ENCODE peak calls at places on chromosomes 3 and 15, in four cellular contexts. V, Y, T and Z are unnamed samples.

GRCh38 chr3:42079701-42080323 is 11.3 kb upstream of the TRAK1 start:
- DNase-seq in Y (no peak), T (peak; percentile 19), V (no peak), Z (no peak)

GRCh38 chr3:123096701-123097100 is 29.9 kb downstream of the PDIA5 start:
- DNase-seq in T (peak; percentile 69), Y (peak; percentile 75), V (peak; percentile 80), Z (no peak)

GRCh38 chr3:160987982-160988964 is 116.9 kb downstream of the B3GALNT1 start:
- DNase-seq in V (no peak), T (no peak), Y (no peak), Z (no peak)

GRCh38 chr3:122000936-122001605 is 21.0 kb downstream of the ILDR1 start:
- DNase-seq in Y (no peak), V (no peak), T (no peak), Z (peak; percentile 37)

GRCh38 chr15:88788036-88788435 is 15.2 kb upstream of the ACAN start:
- DNase-seq in V (no peak), T (no peak), Y (no peak), Z (no peak)

GRCh38 chr3:59512066-59512465 is 462.2 kb upstream of the CFAP20DC start:
- DNase-seq in T (no peak), V (no peak), Y (no peak), Z (no peak)

GRCh38 chr3:66603161-66603611 is 102.4 kb upstream of the LRIG1 start:
- DNase-seq in T (no peak), Y (no peak), V (no peak), Z (no peak)

GRCh38 chr3:104273046-104273649 is 1093.6 kb upstream of the ALCAM start:
- DNase-seq in Y (peak; percentile 53), T (no peak), V (no peak), Z (no peak)

GRCh38 chr3:14691239-14691638 is 16.3 kb downstream of the C3orf20 start:
- DNase-seq in T (no peak), Y (no peak), V (no peak), Z (no peak)

GRCh38 chr3:44966795-44967278 is 9.1 kb downstream of the ZDHHC3 start:
- DNase-seq in Y (no peak), V (no peak), T (no peak), Z (no peak)

GRCh38 chr3:111735271-111735758 is 123.8 kb upstream of the PHLDB2 start:
- DNase-seq in Y (peak; percentile 94), T (no peak), V (no peak), Z (peak; percentile 23)

GRCh38 chr15:26260517-26261133 is 397.5 kb upstream of the ATP10A start:
- DNase-seq in T (no peak), Y (peak; percentile 22), V (no peak), Z (no peak)

GRCh38 chr15:74657846-74658245 is 38.0 kb downstream of the EDC3 start:
- DNase-seq in Y (peak; percentile 52), T (no peak), V (no peak), Z (no peak)

GRCh38 chr3:137970914-137971831 is 38.8 kb upstream of the CLDN18 start:
- DNase-seq in T (peak; percentile 82), V (peak; percentile 66), Y (peak; percentile 50), Z (peak; percentile 45)

GRCh38 chr3:36597422-36597821 is 166.9 kb downstream of the DCLK3 start:
- DNase-seq in V (no peak), Y (peak; percentile 17), T (no peak), Z (peak; percentile 24)

GRCh38 chr15:40343512-40343911 is 2.8 kb upstream of the CCDC9B start:
- DNase-seq in Y (peak; percentile 98), T (no peak), V (peak; percentile 69), Z (peak; percentile 83)

GRCh38 chr15:36361351-36361870 is 218.0 kb upstream of the CDIN1 start:
- DNase-seq in V (no peak), Y (peak; percentile 77), T (no peak), Z (no peak)

GRCh38 chr3:151372063-151372820 is 12.3 kb downstream of the P2RY12 start:
- DNase-seq in V (no peak), T (no peak), Y (peak; percentile 59), Z (no peak)

GRCh38 chr3:45938858-45939257 is 4.4 kb upstream of the CXCR6 start:
- DNase-seq in T (peak; percentile 90), V (peak; percentile 78), Y (peak; percentile 91), Z (peak; percentile 57)

GRCh38 chr15:76335851-76336253 is 721 bp upstream of the ISL2 start:
- DNase-seq in Y (no peak), T (no peak), V (no peak), Z (peak; percentile 23)

GRCh38 chr3:64685800-64686445 is 1.9 kb downstream of the ADAMTS9 start:
- DNase-seq in T (peak; percentile 86), V (peak; percentile 96), Y (peak; percentile 88), Z (no peak)
- TF ChIP-seq POLR2A in T (peak; percentile 51), V (peak; percentile 14), Y (peak; percentile 29), Z (no peak)

GRCh38 chr3:179147571-179148445 is at the start of gene PIK3CA:
- DNase-seq in Y (peak; percentile 99), T (peak; percentile 97), V (peak; percentile 97), Z (peak; percentile 89)
- TF ChIP-seq POLR2A in Y (peak; percentile 73), T (peak; percentile 43), V (no peak), Z (peak; percentile 43)

GRCh38 chr3:174756200-174756829 is 102.8 kb upstream of the NAALADL2 start:
- DNase-seq in V (no peak), Y (no peak), T (no peak), Z (no peak)
- TF ChIP-seq POLR2A in V (no peak), Y (no peak), T (no peak), Z (no peak)

GRCh38 chr3:58492385-58492970 is 582 bp downstream of the KCTD6 start:
- DNase-seq in Y (no peak), T (no peak), V (no peak), Z (peak; percentile 24)

GRCh38 chr3:58494107-58494506 is 2.2 kb downstream of the KCTD6 start:
- DNase-seq in V (no peak), Y (no peak), T (no peak), Z (no peak)

GRCh38 chr3:58490860-58491501 is 915 bp upstream of the KCTD6 start:
- DNase-seq in Y (no peak), V (peak; percentile 39), T (peak; percentile 90), Z (no peak)

GRCh38 chr3:58488962-58489361 is 2.9 kb upstream of the KCTD6 start:
- DNase-seq in V (no peak), T (no peak), Y (no peak), Z (no peak)

DNA sequence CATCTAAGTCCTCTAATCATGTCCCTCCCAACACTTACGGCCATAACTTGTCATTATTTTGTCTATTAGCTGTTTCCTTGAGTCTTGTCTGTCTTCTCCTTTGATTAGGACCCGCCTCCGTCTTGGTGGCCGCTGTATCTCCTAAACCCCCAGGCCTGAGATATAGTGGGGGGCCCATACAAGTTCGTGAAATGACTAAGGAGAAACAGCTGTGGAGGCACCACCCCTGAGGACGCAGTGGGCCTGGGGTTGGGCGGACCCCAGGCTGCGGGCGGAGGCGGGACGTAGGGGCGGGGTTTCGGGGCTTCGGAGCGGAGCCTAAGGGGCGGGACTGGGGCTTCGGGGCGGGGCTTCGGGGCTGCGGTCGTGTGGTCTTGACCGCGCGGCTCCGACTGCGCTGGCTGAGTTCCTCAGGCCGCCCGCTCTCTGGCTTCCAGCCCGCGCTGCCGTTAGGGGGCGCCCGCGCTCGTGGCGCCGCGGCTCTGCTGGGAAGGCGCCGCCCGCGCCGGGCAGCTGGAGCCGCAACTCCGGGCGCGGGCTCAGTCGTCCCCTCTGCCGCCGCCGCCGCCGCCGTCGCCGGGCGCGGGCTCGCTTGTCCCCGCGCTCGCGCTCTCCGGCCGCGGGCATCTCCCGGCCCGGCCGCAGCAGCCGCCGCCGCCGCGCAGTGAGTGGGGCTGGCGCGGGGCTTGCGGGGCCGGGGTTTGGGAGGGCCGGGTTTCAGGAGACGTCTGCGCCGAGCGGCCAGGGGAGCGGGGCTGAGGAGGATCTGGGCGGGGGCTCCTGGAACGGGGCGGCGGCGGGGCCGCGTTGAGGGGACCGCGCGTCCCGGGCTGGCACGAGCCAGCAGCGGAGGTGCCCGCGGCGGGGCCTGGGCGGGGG is at the start of gene KCTD6:
- DNase-seq in Y (peak; percentile 92), V (peak; percentile 95), T (peak; percentile 99), Z (peak; percentile 89)
- TF ChIP-seq POLR2A in Y (no peak), V (no peak), T (no peak), Z (peak; percentile 56)

GRCh38 chr15:60396964-60397771 is 618 bp downstream of the ANXA2 start:
- DNase-seq in V (peak; percentile 80), Y (peak; percentile 68), T (peak; percentile 85), Z (no peak)
- TF ChIP-seq POLR2A in V (no peak), Y (no peak), T (no peak), Z (peak; percentile 7)

DNA sequence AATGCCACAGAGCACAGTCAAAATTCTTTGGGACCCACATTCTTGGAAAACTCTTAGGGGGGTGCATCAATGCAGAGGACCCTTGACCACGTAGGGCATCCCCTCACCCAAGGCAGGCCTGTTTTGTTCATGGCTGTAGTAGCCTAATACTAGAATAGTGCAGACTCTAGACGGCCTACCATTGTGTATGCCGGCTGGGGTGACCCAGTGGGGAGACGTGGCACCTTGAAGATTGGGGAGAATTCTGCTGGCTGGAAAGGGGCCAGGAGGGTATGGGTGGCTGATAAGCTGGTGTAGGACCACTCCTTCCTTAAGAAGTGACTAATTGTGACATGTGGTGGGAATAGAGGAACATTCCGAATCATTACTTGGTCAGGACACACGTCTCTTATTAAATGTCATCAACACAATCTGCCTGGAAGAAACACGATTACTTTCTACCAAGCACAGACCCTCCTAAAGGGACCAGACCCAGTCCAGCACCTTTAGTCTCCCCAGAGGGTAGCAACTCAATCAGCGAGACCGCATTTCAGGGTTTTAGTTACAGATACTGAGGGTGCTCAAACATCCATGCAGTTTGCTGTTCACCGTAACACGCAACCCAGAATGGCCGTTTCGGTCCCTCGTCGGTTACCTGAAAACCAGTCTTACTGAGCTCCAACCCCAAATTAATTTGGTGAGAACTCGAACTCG is 1.8 kb upstream of the KLF13 start:
- DNase-seq in V (no peak), T (no peak), Y (no peak), Z (no peak)
- TF ChIP-seq POLR2A in V (no peak), T (no peak), Y (no peak), Z (no peak)